ENCODE peak calls at places on chromosomes 2 and 18, in seven cellular contexts. B is brain microvascular endothelial cell, X is AG04450, K is WERI-Rb-1, P is hepatocyte, A is tibial artery, Q is transverse colon. U is an unnamed sample. For H3K27me3, the result is how much of the 10 kb centered on the place peaks cover.

GRCh38 chr2:120418174-120418787 is 72.3 kb downstream of the INHBB start:
- DNase-seq in B (no peak), X (no peak), K (no peak), P (no peak), A (no peak), Q (no peak), U (peak)

GRCh38 chr2:196459539-196459938 is 180.0 kb upstream of the CCDC150 start:
- DNase-seq in B (peak), X (no peak), K (no peak), P (no peak), A (no peak), Q (no peak), U (no peak)

GRCh38 chr2:98931596-98931995 is 4.4 kb downstream of the CRACDL start:
- DNase-seq in B (no peak), X (no peak), K (no peak), P (no peak), A (no peak), Q (no peak), U (no peak)

GRCh38 chr18:13464432-13465125 is 246.0 kb downstream of the LDLRAD4 start:
- DNase-seq in B (no peak), X (no peak), K (no peak), P (no peak), A (peak), Q (peak), U (no peak)

GRCh38 chr2:10515887-10516286 is 67.8 kb upstream of the ODC1 start:
- DNase-seq in B (no peak), X (no peak), K (no peak), P (no peak), A (no peak), Q (no peak), U (no peak)

GRCh38 chr2:128422571-128422970 is 103.9 kb upstream of the HS6ST1 start:
- DNase-seq in B (peak), X (peak), K (no peak), P (no peak), A (no peak), Q (peak), U (no peak)

GRCh38 chr2:20521193-20521592 is 74.3 kb downstream of the RHOB start:
- DNase-seq in B (no peak), X (no peak), K (no peak), P (no peak), A (no peak), Q (no peak), U (no peak)

GRCh38 chr18:33440011-33440383 is 524 bp downstream of the CCDC178 start:
- DNase-seq in B (peak), X (no peak), K (peak), P (peak), A (peak), Q (peak), U (peak)

GRCh38 chr18:26468931-26469340 is 79.4 kb downstream of the KCTD1 start:
- DNase-seq in B (no peak), X (no peak), K (peak), P (peak), A (no peak), Q (peak), U (peak)

GRCh38 chr2:159124441-159124911 is 156.0 kb downstream of the TANC1 start:
- DNase-seq in B (peak), X (peak), K (no peak), P (peak), A (peak), Q (peak), U (no peak)

GRCh38 chr2:100640329-100641114 is 77.7 kb downstream of the PDCL3 start:
- DNase-seq in B (no peak), X (no peak), K (no peak), P (no peak), A (no peak), Q (no peak), U (no peak)

GRCh38 chr18:61400714-61401113 is 67.5 kb downstream of the CDH20 start:
- DNase-seq in B (peak), X (peak), K (no peak), P (no peak), A (no peak), Q (no peak), U (no peak)

GRCh38 chr2:64832926-64833325 is 156.3 kb upstream of the SLC1A4 start:
- DNase-seq in B (no peak), X (no peak), K (no peak), P (no peak), A (no peak), Q (no peak), U (no peak)
- H3K4me3 ChIP-seq in B (no peak), X (no peak), K (no peak), P (no peak), A (no peak), Q (no peak), U (no peak)

GRCh38 chr2:181667234-181667633 is 10.3 kb upstream of the CERKL start:
- DNase-seq in B (no peak), X (no peak), K (no peak), P (no peak), A (no peak), Q (no peak), U (peak)
- H3K27me3 ChIP-seq in B (under half), X (under half), K (under half), P (under half), A (under half), Q (under half), U (under half)

GRCh38 chr18:8766576-8767253 is 61.4 kb downstream of the MTCL1 start:
- DNase-seq in B (no peak), X (no peak), K (peak), P (no peak), A (no peak), Q (no peak), U (no peak)

GRCh38 chr18:8770655-8771054 is 65.3 kb downstream of the MTCL1 start:
- DNase-seq in B (no peak), X (no peak), K (no peak), P (no peak), A (no peak), Q (no peak), U (no peak)

GRCh38 chr18:8769509-8769908 is 64.2 kb downstream of the MTCL1 start:
- DNase-seq in B (no peak), X (no peak), K (no peak), P (no peak), A (peak), Q (no peak), U (no peak)

GRCh38 chr18:8765692-8766463 is 60.5 kb downstream of the MTCL1 start:
- DNase-seq in B (peak), X (no peak), K (no peak), P (peak), A (no peak), Q (no peak), U (no peak)

GRCh38 chr18:8767356-8767755 is 62.0 kb downstream of the MTCL1 start:
- DNase-seq in B (no peak), X (no peak), K (peak), P (no peak), A (no peak), Q (no peak), U (no peak)
- H3K4me3 ChIP-seq in B (no peak), X (no peak), K (no peak), P (no peak), A (no peak), Q (no peak), U (no peak)

GRCh38 chr2:205740381-205740780 is 58.1 kb downstream of the NRP2 start:
- DNase-seq in B (no peak), X (no peak), K (no peak), P (no peak), A (no peak), Q (no peak), U (no peak)
- H3K27me3 ChIP-seq in B (under half), X (under half), K (under half), P (under half), A (under half), Q (under half), U (under half)

GRCh38 chr2:72146357-72147302 is 1.0 kb downstream of the CYP26B1 start:
- DNase-seq in B (no peak), X (no peak), K (peak), P (peak), A (no peak), Q (no peak), U (peak)
- H3K4me3 ChIP-seq in B (no peak), X (no peak), K (peak), P (peak), A (peak), Q (peak), U (peak)

U was measured in H7.